ENCODE peak calls at places on chromosomes 13 and 19, in nine cellular contexts. V is ELF-1; B is NCI-H460; S is stimulated activated CD8-positive, alpha-beta memory T cell treated with anti-CD3 and anti-CD28 coated beads, Interleukin-4, amount 100 ng/mL, for 24 hours; Q is T follicular helper cell; H is NCI-H1105; E is activated naive CD8-positive, alpha-beta T cell treated with anti-CD3 and anti-CD28 coated beads for 36 hours; J is fibroblast of mammary gland; R is cardiac muscle cell. G is an unnamed sample.

GRCh38 chr13:47611664-47612288 is 389.3 kb downstream of the SUCLA2 start:
- DNase-seq in H (no peak), J (peak; percentile 75), R (no peak), Q (no peak), S (no peak), B (no peak), V (no peak), E (no peak), G (no peak)

GRCh38 chr13:94057618-94058017 is 421.9 kb downstream of the DCT start:
- DNase-seq in E (no peak), J (no peak), R (no peak), H (no peak), B (no peak), V (no peak), S (no peak), Q (no peak), G (no peak)

GRCh38 chr19:39131255-39131755 is 5.7 kb downstream of the PAK4 start:
- DNase-seq in Q (no peak), R (no peak), H (no peak), B (no peak), E (no peak), J (peak; percentile 22), V (peak; percentile 68), S (no peak), G (peak; percentile 66)

GRCh38 chr19:55537741-55538111 is 793 bp upstream of the SBK2 start:
- DNase-seq in H (no peak), V (peak; percentile 62), S (no peak), Q (no peak), R (no peak), E (no peak), J (no peak), B (no peak), G (peak; percentile 88)

GRCh38 chr19:4066176-4066606 is 508 bp downstream of the ZBTB7A start:
- DNase-seq in B (no peak), Q (peak; percentile 59), R (no peak), H (no peak), S (no peak), V (no peak), E (peak; percentile 62), J (no peak), G (no peak)

GRCh38 chr13:36072127-36072526 is 59.1 kb downstream of the DCLK1 start:
- DNase-seq in B (no peak), V (no peak), S (no peak), H (no peak), R (no peak), E (no peak), Q (no peak), J (no peak), G (no peak)

GRCh38 chr13:44050450-44051063 is 170.9 kb downstream of the LACC1 start:
- DNase-seq in Q (no peak), S (no peak), E (no peak), J (peak; percentile 58), H (no peak), V (no peak), R (peak; percentile 56), B (peak; percentile 40), G (no peak)

GRCh38 chr13:79723462-79724116 is 242.6 kb downstream of the NDFIP2 start:
- DNase-seq in S (no peak), B (no peak), V (no peak), E (no peak), R (peak; percentile 13), J (no peak), Q (no peak), H (no peak), G (no peak)

GRCh38 chr13:79741006-79741405 is 260.1 kb downstream of the NDFIP2 start:
- DNase-seq in E (no peak), H (no peak), J (peak; percentile 65), Q (no peak), V (peak; percentile 56), R (peak; percentile 78), B (no peak), S (no peak), G (no peak)

GRCh38 chr19:43700368-43701015 is 15.4 kb upstream of the IRGC start:
- DNase-seq in B (peak; percentile 37), J (peak; percentile 88), Q (no peak), H (no peak), R (no peak), V (peak; percentile 83), S (no peak), E (no peak), G (no peak)

GRCh38 chr13:112605531-112605990 is 17.6 kb upstream of the TUBGCP3 start:
- DNase-seq in E (no peak), S (no peak), B (no peak), H (no peak), R (no peak), J (peak; percentile 30), V (peak; percentile 56), Q (no peak), G (no peak)

GRCh38 chr19:46746281-46746965 is at the start of gene STRN4:
- DNase-seq in S (peak; percentile 43), Q (peak; percentile 40), V (no peak), J (no peak), R (peak; percentile 75), E (peak; percentile 67), H (peak; percentile 71), B (peak; percentile 33), G (peak; percentile 99)

GRCh38 chr13:62014299-62014698 is 598.6 kb upstream of the PCDH20 start:
- DNase-seq in R (peak; percentile 39), H (peak; percentile 60), V (no peak), E (no peak), B (peak; percentile 40), Q (no peak), S (no peak), J (peak; percentile 1), G (no peak)

GRCh38 chr13:77235456-77236022 is 91.4 kb downstream of the MYCBP2 start:
- DNase-seq in S (no peak), H (no peak), V (no peak), B (no peak), Q (no peak), E (no peak), R (no peak), J (no peak), G (no peak)

GRCh38 chr13:97659602-97660001 is 225.6 kb downstream of the RAP2A start:
- DNase-seq in B (no peak), S (no peak), H (no peak), R (peak; percentile 48), E (no peak), V (no peak), J (peak; percentile 21), Q (no peak), G (no peak)

GRCh38 chr13:60837806-60838205 is 440.8 kb downstream of the TDRD3 start:
- DNase-seq in E (no peak), S (no peak), H (no peak), R (no peak), Q (no peak), J (no peak), B (no peak), V (no peak), G (no peak)

GRCh38 chr19:13012690-13013608 is 17.7 kb downstream of the NFIX start:
- DNase-seq in J (peak; percentile 85), Q (no peak), R (no peak), E (peak; percentile 60), B (no peak), H (no peak), S (no peak), V (peak; percentile 74), G (peak; percentile 84)

GRCh38 chr13:75636339-75637095 is 387 bp downstream of the LMO7 start:
- DNase-seq in E (peak; percentile 62), S (peak; percentile 8), J (no peak), Q (peak; percentile 7), B (no peak), V (peak; percentile 72), H (peak; percentile 21), R (peak; percentile 10), G (peak; percentile 67)

GRCh38 chr13:98474292-98474691 is 102.6 kb downstream of the STK24 start:
- DNase-seq in Q (no peak), B (no peak), S (no peak), V (no peak), H (no peak), J (no peak), E (no peak), R (no peak), G (no peak)

GRCh38 chr19:15464394-15465385 is at the start of gene RASAL3:
- DNase-seq in H (no peak), R (no peak), E (peak; percentile 74), B (no peak), Q (peak; percentile 39), V (no peak), J (no peak), S (peak; percentile 49), G (no peak)

GRCh38 chr19:40322951-40323615 is 25.1 kb downstream of the C19orf47 start:
- DNase-seq in E (no peak), S (no peak), R (no peak), Q (no peak), J (no peak), H (no peak), B (no peak), V (no peak), G (no peak)

GRCh38 chr19:35937345-35938281 is 1.4 kb downstream of the LRFN3 start:
- DNase-seq in Q (no peak), V (no peak), B (no peak), J (no peak), H (no peak), E (no peak), S (no peak), R (no peak), G (peak; percentile 61)

GRCh38 chr19:6733338-6734095 is 3.9 kb downstream of the GPR108 start:
- DNase-seq in S (no peak), R (no peak), E (no peak), H (no peak), B (no peak), V (peak; percentile 41), J (no peak), Q (no peak), G (peak; percentile 90)

GRCh38 chr19:46251415-46251814 is 21.9 kb downstream of the IGFL1 start:
- DNase-seq in Q (no peak), E (no peak), V (no peak), H (no peak), J (no peak), S (no peak), B (no peak), R (no peak), G (no peak)

GRCh38 chr19:12778020-12778904 is 2.9 kb upstream of the HOOK2 start:
- DNase-seq in Q (no peak), B (no peak), V (peak; percentile 57), E (peak; percentile 52), H (peak; percentile 85), J (peak; percentile 76), S (no peak), R (peak; percentile 73), G (peak; percentile 82)

GRCh38 chr19:18648971-18649310 is 12.1 kb downstream of the KLHL26 start:
- DNase-seq in V (peak; percentile 57), B (no peak), J (no peak), E (no peak), Q (no peak), R (no peak), S (no peak), H (no peak), G (no peak)

GRCh38 chr19:42280761-42281174 is 11.7 kb downstream of the CIC start:
- DNase-seq in H (peak; percentile 64), S (no peak), E (peak; percentile 50), Q (peak; percentile 23), R (peak; percentile 67), B (no peak), V (no peak), J (peak; percentile 47), G (peak; percentile 85)

GRCh38 chr19:1615156-1615765 is 10.0 kb upstream of the UQCR11 start:
- DNase-seq in J (no peak), V (no peak), B (no peak), S (no peak), H (no peak), R (no peak), E (no peak), Q (no peak), G (peak; percentile 49)

G was measured in H7.